ENCODE peak calls at places on chromosomes 6 and 20, in four cellular contexts. S, M, G and T are unnamed samples.

GRCh38 chr20:44326391-44327159 is 10.3 kb upstream of the R3HDML start:
- DNase-seq in G (no peak), S (no peak), M (no peak), T (no peak)

GRCh38 chr6:81204741-81205140 is 547.7 kb downstream of the TENT5A start:
- DNase-seq in S (no peak), M (no peak), G (no peak), T (peak; percentile 27)

GRCh38 chr6:15948930-15949900 is 179.7 kb upstream of the MYLIP start:
- DNase-seq in M (peak; percentile 77), S (no peak), G (peak; percentile 75), T (no peak)

GRCh38 chr6:27795697-27796494 is 116.3 kb downstream of the OR2B2 start:
- DNase-seq in S (peak; percentile 91), G (peak; percentile 75), M (peak; percentile 95), T (peak; percentile 90)

GRCh38 chr6:1313755-1314503 is 2.0 kb downstream of the FOXQ1 start:
- DNase-seq in M (peak; percentile 62), G (no peak), S (no peak), T (peak; percentile 15)

GRCh38 chr6:5425797-5426196 is 164.5 kb downstream of the FARS2 start:
- DNase-seq in G (no peak), M (no peak), S (no peak), T (no peak)

GRCh38 chr6:1701668-1702353 is 92.1 kb downstream of the FOXC1 start:
- DNase-seq in M (no peak), G (no peak), S (no peak), T (no peak)

GRCh38 chr6:123089223-123089622 is 93.2 kb downstream of the CLVS2 start:
- DNase-seq in S (no peak), M (no peak), G (no peak), T (no peak)

GRCh38 chr6:79646006-79646405 is 14.9 kb downstream of the SH3BGRL2 start:
- DNase-seq in G (peak; percentile 31), M (no peak), S (no peak), T (no peak)

GRCh38 chr20:14773486-14773885 is 436.1 kb upstream of the FLRT3 start:
- DNase-seq in G (no peak), M (no peak), S (no peak), T (no peak)

GRCh38 chr6:37074053-37074827 is 68.8 kb downstream of the FGD2 start:
- DNase-seq in M (no peak), S (no peak), G (peak; percentile 30), T (no peak)

GRCh38 chr6:53154071-53154470 is 5.4 kb upstream of the GCM1 start:
- DNase-seq in S (no peak), G (no peak), M (no peak), T (no peak)

GRCh38 chr6:40584741-40585140 is 2.4 kb downstream of the LRFN2 start:
- DNase-seq in S (no peak), G (no peak), M (no peak), T (no peak)

GRCh38 chr6:133705071-133705470 is 183.8 kb upstream of the TCF21 start:
- DNase-seq in S (no peak), M (no peak), G (no peak), T (no peak)

GRCh38 chr20:63627129-63627699 is 313 bp upstream of the GMEB2 start:
- DNase-seq in S (peak; percentile 57), G (peak; percentile 97), M (peak; percentile 93), T (peak; percentile 87)

GRCh38 chr20:63627700-63628245 is 872 bp upstream of the GMEB2 start:
- DNase-seq in G (peak; percentile 27), M (no peak), S (no peak), T (no peak)

GRCh38 chr20:63626424-63627128 is at the start of gene GMEB2:
- DNase-seq in M (peak; percentile 69), G (peak; percentile 90), S (no peak), T (peak; percentile 21)

GRCh38 chr20:63625771-63626423 is 1.0 kb downstream of the GMEB2 start:
- DNase-seq in G (peak; percentile 42), M (peak; percentile 57), S (no peak), T (no peak)

DNA sequence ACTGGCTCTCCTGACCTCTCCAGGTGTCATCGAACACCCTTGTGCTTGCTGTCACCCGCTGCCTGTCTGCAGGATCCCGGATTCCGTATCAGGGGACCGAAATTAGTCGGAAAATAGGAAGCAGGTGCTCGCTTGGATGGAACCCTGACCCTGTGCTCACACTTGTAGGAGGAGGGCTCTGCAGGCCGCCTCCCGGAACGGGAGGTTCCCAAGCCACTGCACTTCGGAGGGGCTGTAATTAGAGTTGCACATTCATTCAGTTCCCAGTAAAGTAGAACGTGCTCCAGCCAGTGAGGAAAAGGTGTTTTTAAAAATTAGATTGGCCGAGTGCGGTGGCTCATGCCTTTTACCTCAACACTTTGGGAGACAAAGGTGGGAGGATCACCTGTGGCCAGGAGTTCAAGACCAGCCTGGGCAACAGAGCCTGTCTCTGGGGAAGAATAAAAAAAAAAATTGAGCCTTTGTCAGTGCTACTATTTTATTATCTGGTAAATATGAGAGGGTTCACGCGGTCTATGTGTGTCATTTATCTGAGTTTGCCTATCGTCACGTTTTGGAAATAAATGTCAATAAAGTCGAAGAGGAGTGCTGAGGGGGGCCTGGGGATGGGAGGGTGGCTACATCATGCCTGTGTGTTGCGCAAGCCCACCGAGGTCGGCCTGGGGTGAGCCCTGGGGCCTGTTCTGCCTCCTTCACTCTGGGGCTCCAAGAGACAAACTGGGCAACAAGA is 1.5 kb upstream of the GMEB2 start:
- DNase-seq in S (peak; percentile 65), G (peak; percentile 74), M (peak; percentile 88), T (peak; percentile 75)
- TF ChIP-seq REST in S (no peak), G (no peak), M (peak; percentile 82), T (no peak)

DNA sequence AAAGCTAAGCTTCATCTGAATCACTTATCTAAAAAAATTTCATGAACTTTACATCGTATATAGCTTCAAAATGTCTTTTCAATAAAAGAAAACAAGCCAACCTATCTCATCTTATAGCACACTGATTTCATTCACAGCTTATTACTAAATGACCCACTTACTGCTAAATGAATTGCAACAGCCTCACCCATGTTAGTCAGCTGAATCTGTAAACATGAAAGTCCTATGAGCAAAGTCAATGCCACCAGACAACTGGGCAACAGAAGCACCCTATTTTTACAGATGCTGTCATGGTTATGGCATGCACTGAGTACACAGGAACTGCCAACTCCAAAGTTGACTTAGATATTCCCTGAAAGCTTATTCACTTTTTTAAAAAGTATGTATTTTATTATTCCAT is 41.2 kb upstream of the DST start:
- DNase-seq in M (peak; percentile 98), S (no peak), G (no peak), T (no peak)
- TF ChIP-seq POLR2A in M (no peak), S (no peak), G (no peak), T (no peak)

GRCh38 chr20:33611106-33611505 is 51.0 kb upstream of the C20orf144 start:
- DNase-seq in G (no peak), S (no peak), M (no peak), T (no peak)
- TF ChIP-seq SRF in G (no peak), S (no peak), M (no peak), T (no peak)

DNA sequence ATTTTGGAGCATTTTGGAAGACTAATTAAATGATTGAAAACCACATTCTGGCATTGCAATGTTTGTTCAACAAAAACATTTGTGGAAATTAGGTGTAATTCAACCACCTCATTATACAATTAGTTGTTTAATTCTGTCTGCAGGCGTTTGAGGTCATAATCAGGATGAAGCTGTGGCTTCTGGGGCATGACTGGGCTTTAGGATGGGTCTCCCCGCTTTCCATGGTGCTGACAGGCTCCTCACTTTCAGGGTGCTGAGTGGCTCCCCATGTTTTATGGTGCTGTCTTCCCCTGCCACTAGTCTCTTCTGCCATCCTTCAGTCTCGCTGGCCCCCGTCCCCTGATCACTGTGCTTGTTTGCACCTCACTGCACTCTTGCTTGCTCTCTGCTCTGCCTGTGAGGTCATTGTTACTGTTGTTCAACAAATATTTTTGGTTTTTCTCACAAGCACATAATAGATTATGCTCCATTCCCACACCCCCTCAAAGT is 25.5 kb upstream of the ZNF831 start:
- DNase-seq in S (no peak), M (no peak), G (no peak), T (no peak)
- TF ChIP-seq REST in S (peak; percentile 31), M (peak; percentile 31), G (no peak), T (no peak)

GRCh38 chr6:34223964-34224940 is 12.4 kb upstream of the HMGA1 start:
- DNase-seq in G (peak; percentile 98), S (peak; percentile 88), M (peak; percentile 81), T (no peak)
- TF ChIP-seq POLR2A in G (peak; percentile 86), S (peak; percentile 84), M (peak; percentile 93), T (peak; percentile 27)